ENCODE peak calls at places on chromosomes 16 and 17, in nine cellular contexts. N is GM20000; D is stimulated activated effector memory CD8-positive, alpha-beta T cell treated with anti-CD3 and anti-CD28 coated beads, Interleukin-12 subunit alpha, Interleukin-12 subunit beta, amount 100 ng/mL, for 72 hours; U is EH; P is memory B cell; J is GM12891; O is mucosa of gallbladder; X is CD4-positive, alpha-beta T cell; V is stimulated activated CD8-positive, alpha-beta memory T cell treated with anti-CD3 and anti-CD28 coated beads, Interleukin-4, amount 100 ng/mL, for 4 hours. L is an unnamed sample.

GRCh38 chr17:73705594-73705993 is 61.3 kb upstream of the SDK2 start:
- DNase-seq in N (no peak), D (no peak), U (peak; percentile 59), P (no peak), J (no peak), O (peak; percentile 74), X (no peak), V (no peak), L (no peak)

GRCh38 chr17:59257101-59257500 is 36.8 kb downstream of the GDPD1 start:
- DNase-seq in N (no peak), D (no peak), U (no peak), P (no peak), J (no peak), O (no peak), X (no peak), V (no peak), L (no peak)

GRCh38 chr16:49399594-49400364 is 26.2 kb downstream of the C16orf78 start:
- DNase-seq in N (peak; percentile 67), D (no peak), U (no peak), P (no peak), J (peak; percentile 56), O (no peak), X (no peak), V (no peak), L (no peak)

GRCh38 chr16:10558305-10558704 is 22.1 kb downstream of the EMP2 start:
- DNase-seq in N (no peak), D (no peak), U (no peak), P (no peak), J (no peak), O (no peak), X (no peak), V (no peak), L (no peak)

GRCh38 chr17:46023783-46024388 is 24.8 kb downstream of the STH start:
- DNase-seq in N (no peak), D (no peak), U (no peak), P (no peak), J (no peak), O (no peak), X (no peak), V (no peak), L (no peak)

GRCh38 chr16:79100456-79100855 is 500.1 kb downstream of the MAF start:
- DNase-seq in N (no peak), D (no peak), U (no peak), P (no peak), J (no peak), O (no peak), X (no peak), V (no peak), L (no peak)

GRCh38 chr17:6643460-6644125 is 2.7 kb downstream of the TXNDC17 start:
- DNase-seq in N (no peak), D (no peak), U (peak; percentile 86), P (no peak), J (no peak), O (no peak), X (no peak), V (no peak), L (no peak)

GRCh38 chr16:31010539-31010938 is at the start of gene STX1B:
- DNase-seq in N (no peak), D (no peak), U (peak; percentile 36), P (no peak), J (no peak), O (no peak), X (peak; percentile 56), V (peak; percentile 27), L (no peak)

GRCh38 chr17:79988163-79988971 is 47.3 kb downstream of the TBC1D16 start:
- DNase-seq in N (no peak), D (no peak), U (peak; percentile 87), P (no peak), J (no peak), O (peak; percentile 69), X (no peak), V (no peak), L (peak; percentile 67)

GRCh38 chr17:51374220-51374619 is 113.9 kb downstream of the UTP18 start:
- DNase-seq in N (no peak), D (no peak), U (no peak), P (no peak), J (no peak), O (no peak), X (no peak), V (no peak), L (no peak)

GRCh38 chr16:80591071-80591935 is 50.5 kb downstream of the DYNLRB2 start:
- DNase-seq in N (no peak), D (no peak), U (peak; percentile 4), P (no peak), J (no peak), O (no peak), X (no peak), V (no peak), L (no peak)

GRCh38 chr17:27506348-27507218 is 50.3 kb downstream of the KSR1 start:
- DNase-seq in N (peak; percentile 72), D (no peak), U (peak; percentile 9), P (peak; percentile 37), J (peak; percentile 47), O (no peak), X (no peak), V (no peak), L (no peak)

GRCh38 chr16:81513204-81514040 is 68.8 kb downstream of the CMIP start:
- DNase-seq in N (no peak), D (no peak), U (peak; percentile 57), P (no peak), J (peak; percentile 44), O (no peak), X (no peak), V (no peak), L (no peak)

GRCh38 chr17:80839401-80839800 is 152.2 kb upstream of the CHMP6 start:
- DNase-seq in N (no peak), D (no peak), U (no peak), P (no peak), J (no peak), O (no peak), X (no peak), V (no peak), L (no peak)

GRCh38 chr16:53234836-53235235 is 180.0 kb downstream of the CHD9 start:
- DNase-seq in N (no peak), D (no peak), U (no peak), P (no peak), J (no peak), O (no peak), X (no peak), V (no peak), L (no peak)

GRCh38 chr16:4303973-4304372 is 11.9 kb upstream of the GLIS2 start:
- DNase-seq in N (no peak), D (no peak), U (no peak), P (no peak), J (no peak), O (no peak), X (no peak), V (no peak), L (no peak)

GRCh38 chr16:71626018-71626857 is at the start of gene MARVELD3:
- DNase-seq in N (peak; percentile 65), D (no peak), U (no peak), P (peak; percentile 24), J (peak; percentile 41), O (peak; percentile 86), X (peak; percentile 12), V (no peak), L (peak; percentile 70)

GRCh38 chr17:39229274-39229913 is 3.6 kb upstream of the STAC2 start:
- DNase-seq in N (no peak), D (no peak), U (peak; percentile 52), P (no peak), J (no peak), O (no peak), X (no peak), V (no peak), L (no peak)

GRCh38 chr16:28986492-28986891 is 1.6 kb downstream of the LAT start:
- DNase-seq in N (no peak), D (no peak), U (no peak), P (no peak), J (no peak), O (no peak), X (no peak), V (no peak), L (no peak)

GRCh38 chr16:29899516-29900101 is at the start of gene SEZ6L2:
- DNase-seq in N (peak; percentile 44), D (peak; percentile 93), U (peak; percentile 96), P (no peak), J (no peak), O (peak; percentile 84), X (no peak), V (peak; percentile 41), L (peak; percentile 88)

GRCh38 chr17:58191259-58191896 is 1.1 kb upstream of the EPX start:
- DNase-seq in N (no peak), D (no peak), U (no peak), P (no peak), J (no peak), O (no peak), X (no peak), V (no peak), L (no peak)

GRCh38 chr17:77304051-77304745 is 163.4 kb downstream of the SEC14L1 start:
- DNase-seq in N (no peak), D (no peak), U (peak; percentile 82), P (no peak), J (no peak), O (no peak), X (no peak), V (no peak), L (no peak)

GRCh38 chr17:65143899-65144590 is 6.9 kb downstream of the RGS9 start:
- DNase-seq in N (no peak), D (no peak), U (no peak), P (no peak), J (no peak), O (no peak), X (no peak), V (no peak), L (no peak)

GRCh38 chr17:19748807-19749193 is 702 bp upstream of the ALDH3A1 start:
- DNase-seq in N (no peak), D (no peak), U (no peak), P (no peak), J (no peak), O (no peak), X (no peak), V (no peak), L (no peak)

GRCh38 chr16:56600398-56600999 is 7.9 kb upstream of the MT2A start:
- DNase-seq in N (peak; percentile 69), D (no peak), U (peak; percentile 74), P (no peak), J (no peak), O (no peak), X (no peak), V (no peak), L (no peak)

GRCh38 chr17:41518031-41518430 is 659 bp downstream of the KRT15 start:
- DNase-seq in N (no peak), D (no peak), U (no peak), P (no peak), J (no peak), O (no peak), X (no peak), V (no peak), L (no peak)

GRCh38 chr17:8151641-8152111 is 528 bp downstream of the PER1 start:
- DNase-seq in N (no peak), D (no peak), U (peak; percentile 71), P (no peak), J (no peak), O (peak; percentile 86), X (no peak), V (no peak), L (peak; percentile 92)

GRCh38 chr16:25217921-25218320 is 1.2 kb downstream of the AQP8 start:
- DNase-seq in N (no peak), D (no peak), U (no peak), P (no peak), J (no peak), O (no peak), X (no peak), V (no peak), L (no peak)

GRCh38 chr17:47818002-47818695 is 3.4 kb downstream of the OSBPL7 start:
- DNase-seq in N (no peak), D (no peak), U (no peak), P (no peak), J (no peak), O (no peak), X (no peak), V (no peak), L (no peak)

L was measured in sciatic nerve.